ENCODE peak calls at places on chromosomes 7 and 10, in four cellular contexts. One of them, this sample, is unnamed.

GRCh38 chr7:87060288-87060537 is 759 bp upstream of the ELAPOR2 start:
- DNase-seq in HEK293T: no peak
- DNase-seq in astrocyte of the hippocampus: no peak
- DNase-seq in kidney: no peak
- DNase-seq in this sample: no peak

GRCh38 chr7:20219446-20220292 is 2.5 kb upstream of the MACC1 start:
- DNase-seq in kidney: peak
- DNase-seq in HEK293T: no peak
- DNase-seq in astrocyte of the hippocampus: peak
- DNase-seq in this sample: peak

GRCh38 chr7:133958822-133959221 is 168.3 kb upstream of the LRGUK start:
- DNase-seq in astrocyte of the hippocampus: no peak
- DNase-seq in HEK293T: no peak
- DNase-seq in kidney: no peak
- DNase-seq in this sample: no peak

GRCh38 chr7:28409716-28410627 is 2.3 kb upstream of the CREB5 start:
- DNase-seq in kidney: peak
- DNase-seq in astrocyte of the hippocampus: peak
- DNase-seq in HEK293T: peak
- DNase-seq in this sample: no peak

GRCh38 chr7:130758429-130759056 is 24.5 kb upstream of the KLF14 start:
- DNase-seq in astrocyte of the hippocampus: peak
- DNase-seq in HEK293T: peak
- DNase-seq in kidney: no peak
- DNase-seq in this sample: peak

GRCh38 chr7:134834689-134835462 is 55.4 kb downstream of the CALD1 start:
- DNase-seq in HEK293T: no peak
- DNase-seq in kidney: no peak
- DNase-seq in astrocyte of the hippocampus: peak
- DNase-seq in this sample: no peak

GRCh38 chr7:30612658-30613265 is 18.1 kb downstream of the GARS1 start:
- DNase-seq in kidney: no peak
- DNase-seq in astrocyte of the hippocampus: no peak
- DNase-seq in HEK293T: no peak
- DNase-seq in this sample: no peak

GRCh38 chr7:1538544-1539345 is 8.2 kb downstream of the MAFK start:
- DNase-seq in astrocyte of the hippocampus: no peak
- DNase-seq in HEK293T: no peak
- DNase-seq in kidney: peak
- DNase-seq in this sample: no peak

GRCh38 chr7:18125536-18125935 is 97.9 kb upstream of the PRPS1L1 start:
- DNase-seq in astrocyte of the hippocampus: no peak
- DNase-seq in HEK293T: no peak
- DNase-seq in kidney: no peak
- DNase-seq in this sample: no peak

GRCh38 chr10:24254180-24254579 is 45.2 kb downstream of the KIAA1217 start:
- DNase-seq in kidney: no peak
- DNase-seq in HEK293T: no peak
- DNase-seq in astrocyte of the hippocampus: peak
- DNase-seq in this sample: no peak

GRCh38 chr7:132485600-132486594 is 90.4 kb downstream of the PLXNA4 start:
- DNase-seq in HEK293T: peak
- DNase-seq in astrocyte of the hippocampus: no peak
- DNase-seq in kidney: peak
- DNase-seq in this sample: no peak

GRCh38 chr10:122303271-122304053 is 32.4 kb downstream of the BTBD16 start:
- DNase-seq in astrocyte of the hippocampus: no peak
- DNase-seq in kidney: no peak
- DNase-seq in HEK293T: no peak
- DNase-seq in this sample: no peak

GRCh38 chr10:34160595-34160994 is 654.5 kb downstream of the PARD3 start:
- DNase-seq in astrocyte of the hippocampus: no peak
- DNase-seq in HEK293T: no peak
- DNase-seq in kidney: no peak
- DNase-seq in this sample: no peak

GRCh38 chr7:96589038-96589437 is 120.6 kb downstream of the SEM1 start:
- DNase-seq in HEK293T: no peak
- DNase-seq in kidney: no peak
- DNase-seq in astrocyte of the hippocampus: no peak
- DNase-seq in this sample: no peak

GRCh38 chr10:126021833-126022500 is 125.6 kb downstream of the FANK1 start:
- DNase-seq in astrocyte of the hippocampus: no peak
- DNase-seq in HEK293T: no peak
- DNase-seq in kidney: no peak
- DNase-seq in this sample: no peak

GRCh38 chr10:71090801-71091200 is 121.6 kb upstream of the UNC5B start:
- DNase-seq in HEK293T: no peak
- DNase-seq in astrocyte of the hippocampus: no peak
- DNase-seq in kidney: no peak
- DNase-seq in this sample: no peak

GRCh38 chr7:135847242-135847641 is 98.6 kb upstream of the FAM180A start:
- DNase-seq in astrocyte of the hippocampus: no peak
- DNase-seq in kidney: no peak
- DNase-seq in HEK293T: no peak
- DNase-seq in this sample: no peak